ENCODE peak calls at places on chromosome 5, in six cellular contexts. P, R, O, Y, U and E are unnamed samples.

GRCh38 chr5:118937393-118938061 is 50.8 kb downstream of the DTWD2 start:
- DNase-seq in Y (no peak), O (no peak), P (no peak), U (no peak), R (no peak), E (no peak)

GRCh38 chr5:170440771-170441370 is 51.7 kb upstream of the KCNMB1 start:
- DNase-seq in P (no peak), U (no peak), O (no peak), Y (no peak), R (no peak), E (no peak)

GRCh38 chr5:41270423-41271251 is 57.3 kb upstream of the C6 start:
- DNase-seq in O (peak), Y (no peak), R (no peak), P (no peak), U (peak), E (no peak)

GRCh38 chr5:89723907-89724306 is 685.6 kb downstream of the CETN3 start:
- DNase-seq in U (no peak), Y (no peak), R (no peak), P (no peak), O (no peak), E (no peak)

GRCh38 chr5:74173260-74173659 is 467.3 kb downstream of the ENC1 start:
- DNase-seq in P (no peak), U (no peak), R (no peak), Y (no peak), O (no peak), E (no peak)

GRCh38 chr5:67515762-67516161 is 319.2 kb upstream of the CD180 start:
- DNase-seq in P (no peak), U (no peak), O (no peak), R (no peak), Y (no peak), E (no peak)

GRCh38 chr5:1315709-1316587 is 21.1 kb upstream of the TERT start:
- DNase-seq in U (no peak), R (peak), Y (peak), O (no peak), P (peak), E (peak)

GRCh38 chr5:75567710-75568109 is 43.5 kb upstream of the ANKDD1B start:
- DNase-seq in O (no peak), R (no peak), P (no peak), Y (no peak), U (no peak), E (no peak)

GRCh38 chr5:927172-928015 is 34.7 kb downstream of the TRIP13 start:
- DNase-seq in Y (no peak), O (no peak), P (no peak), U (no peak), R (no peak), E (no peak)

GRCh38 chr5:72955143-72955767 is 586 bp upstream of the FCHO2 start:
- DNase-seq in R (no peak), Y (no peak), U (no peak), P (no peak), O (no peak), E (no peak)

GRCh38 chr5:149273237-149273636 is 1.6 kb downstream of the AFAP1L1 start:
- DNase-seq in R (no peak), P (no peak), O (no peak), U (no peak), Y (no peak), E (no peak)

GRCh38 chr5:8770431-8770830 is 775.4 kb downstream of the SEMA5A start:
- DNase-seq in Y (no peak), U (no peak), R (no peak), O (no peak), P (no peak), E (no peak)

GRCh38 chr5:115850771-115851416 is 9.2 kb downstream of the AP3S1 start:
- DNase-seq in R (no peak), O (no peak), Y (no peak), U (no peak), P (no peak), E (no peak)

GRCh38 chr5:163089926-163090325 is 347.5 kb upstream of the CCNG1 start:
- DNase-seq in O (no peak), P (no peak), R (no peak), Y (no peak), U (no peak), E (no peak)

GRCh38 chr5:95861221-95861857 is 38.8 kb upstream of the GLRX start:
- DNase-seq in U (peak), R (no peak), O (peak), Y (no peak), P (no peak), E (no peak)

GRCh38 chr5:170293273-170293672 is 4.3 kb downstream of the LCP2 start:
- DNase-seq in P (no peak), Y (no peak), U (no peak), O (no peak), R (no peak), E (no peak)